ENCODE peak calls at places on chromosomes 2 and 18, in ten cellular contexts. F, V, X, G, J, B, R, I, D and M are unnamed samples.

GRCh38 chr18:48376934-48377333 is 32.2 kb downstream of the ZBTB7C start:
- DNase-seq in F (no peak), V (no peak), X (no peak), G (no peak), J (no peak), B (no peak), R (no peak), I (no peak), D (no peak), M (no peak)

GRCh38 chr2:10482460-10482859 is 34.3 kb upstream of the ODC1 start:
- DNase-seq in F (no peak), V (no peak), X (no peak), G (no peak), J (no peak), B (no peak), R (no peak), I (no peak), D (no peak), M (no peak)

GRCh38 chr2:134397146-134397896 is 143.4 kb downstream of the MGAT5 start:
- DNase-seq in F (no peak), V (no peak), X (no peak), G (no peak), J (peak), B (no peak), R (peak), I (no peak), D (no peak), M (no peak)

GRCh38 chr2:238155051-238155760 is 3.6 kb upstream of the ERFE start:
- DNase-seq in F (no peak), V (no peak), X (no peak), G (peak), J (peak), B (peak), R (no peak), I (no peak), D (peak), M (peak)

GRCh38 chr18:7273301-7273911 is 42.5 kb downstream of the LRRC30 start:
- DNase-seq in F (no peak), V (peak), X (no peak), G (peak), J (peak), B (peak), R (peak), I (peak), D (peak), M (peak)

GRCh38 chr2:55175254-55176093 is 56.6 kb downstream of the CLHC1 start:
- DNase-seq in F (no peak), V (no peak), X (no peak), G (no peak), J (no peak), B (peak), R (peak), I (no peak), D (peak), M (peak)

GRCh38 chr2:45382744-45383143 is 228.3 kb downstream of the SRBD1 start:
- DNase-seq in F (no peak), V (no peak), X (no peak), G (no peak), J (no peak), B (peak), R (no peak), I (peak), D (peak), M (no peak)

GRCh38 chr2:10058251-10059015 is 15.1 kb downstream of the KLF11 start:
- DNase-seq in F (no peak), V (peak), X (no peak), G (peak), J (no peak), B (no peak), R (no peak), I (no peak), D (no peak), M (no peak)

GRCh38 chr2:177597759-177598158 is 205.2 kb downstream of the AGPS start:
- DNase-seq in F (no peak), V (no peak), X (no peak), G (no peak), J (no peak), B (no peak), R (no peak), I (no peak), D (no peak), M (no peak)

GRCh38 chr2:82027901-82028570 is 1723.5 kb upstream of the LRRTM1 start:
- DNase-seq in F (no peak), V (no peak), X (no peak), G (no peak), J (no peak), B (no peak), R (no peak), I (no peak), D (no peak), M (no peak)

GRCh38 chr2:239073270-239073669 is 225.4 kb downstream of the TWIST2 start:
- DNase-seq in F (no peak), V (no peak), X (no peak), G (peak), J (no peak), B (no peak), R (no peak), I (no peak), D (no peak), M (no peak)

GRCh38 chr2:142734231-142734630 is 143.2 kb upstream of the KYNU start:
- DNase-seq in F (no peak), V (no peak), X (no peak), G (no peak), J (no peak), B (no peak), R (no peak), I (no peak), D (no peak), M (no peak)

GRCh38 chr2:70123051-70123828 is 36.0 kb downstream of the PCBP1 start:
- DNase-seq in F (no peak), V (peak), X (no peak), G (peak), J (peak), B (peak), R (no peak), I (peak), D (peak), M (peak)

GRCh38 chr2:228841475-228841874 is 429.6 kb downstream of the PID1 start:
- DNase-seq in F (no peak), V (no peak), X (no peak), G (no peak), J (no peak), B (no peak), R (no peak), I (no peak), D (no peak), M (no peak)

GRCh38 chr18:46502444-46502843 is 154.6 kb downstream of the LOXHD1 start:
- DNase-seq in F (no peak), V (no peak), X (no peak), G (no peak), J (no peak), B (peak), R (peak), I (no peak), D (peak), M (no peak)

GRCh38 chr2:134845719-134846118 is 7.3 kb downstream of the ACMSD start:
- DNase-seq in F (no peak), V (no peak), X (no peak), G (no peak), J (no peak), B (peak), R (no peak), I (no peak), D (peak), M (peak)

GRCh38 chr18:51614967-51615571 is 417.6 kb upstream of the MEX3C start:
- DNase-seq in F (no peak), V (no peak), X (no peak), G (no peak), J (no peak), B (no peak), R (no peak), I (peak), D (no peak), M (no peak)

GRCh38 chr18:25827961-25828561 is 262.4 kb downstream of the SS18 start:
- DNase-seq in F (no peak), V (no peak), X (peak), G (no peak), J (no peak), B (peak), R (no peak), I (no peak), D (peak), M (peak)

GRCh38 chr2:71971493-71971892 is 176.2 kb downstream of the CYP26B1 start:
- DNase-seq in F (no peak), V (no peak), X (no peak), G (no peak), J (no peak), B (no peak), R (no peak), I (no peak), D (no peak), M (no peak)

GRCh38 chr2:188931361-188931760 is 42.8 kb upstream of the COL3A1 start:
- DNase-seq in F (no peak), V (no peak), X (no peak), G (no peak), J (no peak), B (peak), R (no peak), I (no peak), D (peak), M (peak)

GRCh38 chr18:57353940-57354461 is 1.6 kb downstream of the ST8SIA3 start:
- DNase-seq in F (no peak), V (no peak), X (peak), G (no peak), J (peak), B (peak), R (no peak), I (peak), D (peak), M (peak)

GRCh38 chr2:121570665-121571055 is 40.0 kb downstream of the RNU4ATAC start:
- DNase-seq in F (no peak), V (no peak), X (no peak), G (no peak), J (no peak), B (no peak), R (no peak), I (no peak), D (no peak), M (no peak)

GRCh38 chr2:96195410-96196071 is 13.1 kb downstream of the STARD7 start:
- DNase-seq in F (no peak), V (no peak), X (no peak), G (no peak), J (peak), B (peak), R (no peak), I (no peak), D (peak), M (peak)

GRCh38 chr2:88170472-88170892 is 336 bp downstream of the THNSL2 start:
- DNase-seq in F (no peak), V (peak), X (no peak), G (no peak), J (peak), B (no peak), R (no peak), I (no peak), D (peak), M (no peak)

GRCh38 chr2:36453652-36454051 is 98.1 kb downstream of the CRIM1 start:
- DNase-seq in F (no peak), V (no peak), X (no peak), G (no peak), J (no peak), B (peak), R (no peak), I (no peak), D (no peak), M (no peak)

GRCh38 chr2:55550368-55551102 is 31.0 kb downstream of the CFAP36 start:
- DNase-seq in F (no peak), V (no peak), X (no peak), G (no peak), J (no peak), B (peak), R (no peak), I (no peak), D (peak), M (peak)

GRCh38 chr18:79528846-79529245 is 133.1 kb downstream of the NFATC1 start:
- DNase-seq in F (no peak), V (peak), X (peak), G (peak), J (peak), B (peak), R (peak), I (peak), D (peak), M (peak)

GRCh38 chr2:117359266-117359970 is 455.1 kb upstream of the DDX18 start:
- DNase-seq in F (no peak), V (no peak), X (no peak), G (no peak), J (no peak), B (no peak), R (no peak), I (no peak), D (no peak), M (no peak)

GRCh38 chr2:237627463-237628321 is at the start of gene LRRFIP1:
- DNase-seq in F (no peak), V (no peak), X (peak), G (peak), J (no peak), B (no peak), R (no peak), I (peak), D (peak), M (no peak)

GRCh38 chr2:84888401-84889276 is 7.8 kb upstream of the TRABD2A start:
- DNase-seq in F (no peak), V (peak), X (no peak), G (no peak), J (peak), B (peak), R (peak), I (no peak), D (peak), M (peak)

GRCh38 chr2:63424329-63425078 is 163.8 kb downstream of the WDPCP start:
- DNase-seq in F (no peak), V (no peak), X (peak), G (no peak), J (no peak), B (peak), R (peak), I (no peak), D (peak), M (peak)

GRCh38 chr2:36380624-36381481 is 25.3 kb downstream of the CRIM1 start:
- DNase-seq in F (no peak), V (peak), X (peak), G (no peak), J (peak), B (no peak), R (no peak), I (peak), D (no peak), M (peak)

GRCh38 chr2:319059-319600 is 31.2 kb upstream of the ALKAL2 start:
- DNase-seq in F (no peak), V (no peak), X (peak), G (no peak), J (no peak), B (no peak), R (peak), I (no peak), D (no peak), M (no peak)

GRCh38 chr18:26435415-26436095 is 112.8 kb downstream of the KCTD1 start:
- DNase-seq in F (no peak), V (no peak), X (no peak), G (no peak), J (no peak), B (no peak), R (no peak), I (no peak), D (no peak), M (peak)

GRCh38 chr2:62197017-62197586 is 1.2 kb downstream of the B3GNT2 start:
- DNase-seq in F (no peak), V (no peak), X (peak), G (no peak), J (peak), B (no peak), R (peak), I (peak), D (peak), M (no peak)

GRCh38 chr18:41905786-41906527 is 49.1 kb upstream of the PIK3C3 start:
- DNase-seq in F (no peak), V (no peak), X (no peak), G (no peak), J (no peak), B (no peak), R (no peak), I (no peak), D (no peak), M (no peak)

GRCh38 chr2:156005531-156005930 is 327.0 kb downstream of the NR4A2 start:
- DNase-seq in F (no peak), V (peak), X (peak), G (no peak), J (no peak), B (no peak), R (no peak), I (no peak), D (no peak), M (no peak)

GRCh38 chr2:203708846-203709815 is 2.7 kb downstream of the CD28 start:
- DNase-seq in F (no peak), V (no peak), X (no peak), G (no peak), J (no peak), B (no peak), R (no peak), I (no peak), D (no peak), M (no peak)

GRCh38 chr2:203707530-203707929 is 1.1 kb downstream of the CD28 start:
- DNase-seq in F (no peak), V (no peak), X (no peak), G (no peak), J (no peak), B (no peak), R (no peak), I (no peak), D (no peak), M (no peak)

GRCh38 chr2:203713381-203713780 is 6.9 kb downstream of the CD28 start:
- DNase-seq in F (no peak), V (no peak), X (no peak), G (no peak), J (no peak), B (no peak), R (no peak), I (no peak), D (no peak), M (no peak)

GRCh38 chr2:203711399-203711798 is 5.0 kb downstream of the CD28 start:
- DNase-seq in F (no peak), V (no peak), X (no peak), G (no peak), J (no peak), B (no peak), R (no peak), I (no peak), D (no peak), M (no peak)

DNA sequence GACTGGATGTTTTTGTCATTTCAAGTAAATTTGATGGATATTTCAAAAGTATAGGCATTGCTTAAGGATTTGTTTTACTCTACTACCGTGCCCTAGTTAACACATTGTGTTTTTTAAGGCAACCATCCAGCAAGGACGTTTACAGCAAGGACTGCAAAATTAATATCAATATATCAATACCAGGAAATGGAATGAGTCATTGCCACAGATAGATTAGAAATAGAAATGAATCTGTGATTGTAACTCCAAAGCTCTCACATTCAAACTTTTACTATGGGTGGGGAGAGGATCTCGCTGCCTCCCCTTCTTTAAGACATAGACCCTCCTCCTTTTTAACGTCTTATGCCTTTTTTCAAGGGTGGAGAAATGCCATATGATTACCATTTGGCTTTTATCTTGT is 3.8 kb downstream of the CD28 start:
- DNase-seq in F (no peak), V (no peak), X (no peak), G (no peak), J (no peak), B (no peak), R (no peak), I (no peak), D (no peak), M (no peak)
- H3K4me3 ChIP-seq in F (no peak), V (no peak), X (no peak), G (no peak), J (no peak), B (no peak), R (no peak), I (no peak), D (no peak), M (no peak)

GRCh38 chr2:20223345-20224190 is 1.4 kb downstream of the SDC1 start:
- DNase-seq in F (no peak), V (no peak), X (peak), G (no peak), J (no peak), B (peak), R (peak), I (peak), D (peak), M (peak)

GRCh38 chr2:20224191-20224715 is 677 bp downstream of the SDC1 start:
- DNase-seq in F (no peak), V (no peak), X (peak), G (no peak), J (no peak), B (no peak), R (no peak), I (no peak), D (peak), M (no peak)

GRCh38 chr2:20221169-20221938 is 3.6 kb downstream of the SDC1 start:
- DNase-seq in F (no peak), V (no peak), X (no peak), G (no peak), J (no peak), B (peak), R (no peak), I (no peak), D (peak), M (peak)

GRCh38 chr2:20222769-20223344 is 2.1 kb downstream of the SDC1 start:
- DNase-seq in F (no peak), V (no peak), X (no peak), G (no peak), J (no peak), B (no peak), R (no peak), I (no peak), D (no peak), M (no peak)

DNA sequence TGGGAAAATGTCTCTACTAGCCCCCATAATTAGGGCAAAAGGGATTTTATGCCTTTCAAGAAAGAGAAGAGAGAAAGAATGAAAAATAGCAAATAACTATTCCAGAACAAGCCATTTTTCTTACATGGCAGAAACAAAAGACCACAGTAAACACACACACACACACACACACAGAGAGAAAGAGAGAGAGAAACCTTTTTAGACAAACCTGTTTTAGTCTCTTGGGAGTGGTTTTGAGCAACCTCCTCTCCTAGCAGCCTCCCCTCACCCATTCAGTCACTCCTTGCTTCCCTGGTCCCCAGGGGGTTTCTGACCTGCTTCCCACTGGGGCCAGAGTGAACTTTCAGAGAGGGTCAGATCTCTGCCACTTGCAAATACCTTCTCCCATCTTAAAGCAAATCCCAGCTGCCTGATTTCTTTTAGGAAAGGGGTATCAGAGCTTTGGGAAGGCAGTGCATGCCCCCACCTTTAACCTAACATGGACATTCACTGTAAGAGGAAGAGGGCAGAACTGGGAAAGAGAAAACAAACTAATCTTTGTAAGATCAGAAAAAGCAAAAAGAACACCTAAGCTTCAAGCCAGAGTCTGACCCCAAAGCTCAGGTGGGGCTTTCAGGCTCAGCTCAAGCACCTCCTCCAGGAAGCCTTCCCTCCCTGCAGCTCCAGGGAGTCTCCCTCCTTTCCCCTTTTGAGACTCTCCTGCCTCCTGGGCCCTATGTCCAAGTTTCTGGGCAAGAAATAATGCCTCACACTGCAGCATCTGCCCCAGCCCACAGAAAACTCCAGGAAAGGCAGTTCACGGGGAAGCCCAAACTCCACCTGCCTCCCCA is 2.8 kb downstream of the SDC1 start:
- DNase-seq in F (no peak), V (no peak), X (no peak), G (no peak), J (no peak), B (no peak), R (peak), I (no peak), D (peak), M (peak)
- H3K4me3 ChIP-seq in F (peak), V (no peak), X (peak), G (no peak), J (no peak), B (no peak), R (no peak), I (no peak), D (no peak), M (no peak)

DNA sequence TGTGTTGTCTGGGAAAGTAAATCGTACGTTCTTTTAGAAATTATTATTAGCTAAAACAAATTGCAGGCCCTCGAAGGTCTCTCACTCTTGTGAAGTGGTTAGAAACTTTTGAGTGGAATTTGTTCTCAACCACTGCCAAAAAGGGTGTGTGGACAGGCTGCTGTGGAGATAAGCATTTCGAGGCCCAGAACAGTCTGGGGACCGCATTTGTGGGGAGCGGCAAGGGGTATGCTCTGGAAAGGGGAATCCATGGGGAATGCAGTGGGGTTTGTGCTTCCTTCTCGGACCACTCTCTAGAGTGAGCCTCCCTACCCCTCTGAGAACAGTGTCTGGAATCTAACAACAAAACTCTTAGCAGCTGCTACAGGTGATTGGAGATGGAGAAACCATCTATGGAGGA is 1.7 kb downstream of the NRP2 start:
- DNase-seq in F (no peak), V (no peak), X (no peak), G (no peak), J (no peak), B (no peak), R (no peak), I (no peak), D (no peak), M (no peak)
- H3K4me3 ChIP-seq in F (peak), V (peak), X (peak), G (peak), J (peak), B (peak), R (no peak), I (no peak), D (peak), M (peak)

GRCh38 chr2:25342372-25343186 is 854 bp upstream of the DNMT3A start:
- DNase-seq in F (no peak), V (peak), X (peak), G (peak), J (peak), B (peak), R (peak), I (peak), D (peak), M (peak)
- H3K4me3 ChIP-seq in F (peak), V (peak), X (peak), G (peak), J (peak), B (peak), R (peak), I (no peak), D (peak), M (peak)